ENCODE peak calls at places on chromosomes 4 and X, in six cellular contexts. G is body of pancreas, C is adrenal gland, P is heart right ventricle, X is tibial artery, L is GM23248. D is an unnamed sample. For H3K4me1, the result is how much of the 10 kb centered on the place peaks cover.

GRCh38 chr4:108477527-108478108 is 142.8 kb upstream of the RPL34 start:
- DNase-seq in G (no peak), C (peak), P (no peak), X (no peak), L (no peak), D (no peak)

GRCh38 chrX:154602766-154603437 is 16.2 kb downstream of the CTAG1B start:
- DNase-seq in G (no peak), C (peak), P (no peak), X (no peak), L (no peak), D (no peak)

GRCh38 chr4:28469387-28469786 is 1608.7 kb downstream of the STIM2 start:
- DNase-seq in G (no peak), C (no peak), P (no peak), X (no peak), L (no peak), D (no peak)

GRCh38 chrX:14676431-14676830 is 147.1 kb downstream of the GLRA2 start:
- DNase-seq in G (no peak), C (no peak), P (no peak), X (no peak), L (no peak), D (no peak)

GRCh38 chr4:43316813-43317212 is 424.3 kb downstream of the GRXCR1 start:
- DNase-seq in G (no peak), C (no peak), P (no peak), X (no peak), L (peak), D (no peak)

GRCh38 chrX:22164770-22165388 is 107.8 kb upstream of the CBLL2 start:
- DNase-seq in G (no peak), C (no peak), P (no peak), X (no peak), L (peak), D (no peak)

GRCh38 chrX:21745756-21746155 is 12.2 kb downstream of the SMPX start:
- DNase-seq in G (peak), C (peak), P (peak), X (no peak), L (peak), D (no peak)

GRCh38 chr4:39970559-39971270 is 7.0 kb downstream of the PDS5A start:
- DNase-seq in G (no peak), C (no peak), P (no peak), X (no peak), L (no peak), D (no peak)

GRCh38 chr4:177107288-177107901 is 202.3 kb upstream of the NEIL3 start:
- DNase-seq in G (no peak), C (no peak), P (no peak), X (no peak), L (peak), D (no peak)

GRCh38 chr4:101791189-101791572 is 651 bp downstream of the BANK1 start:
- DNase-seq in G (peak), C (no peak), P (no peak), X (no peak), L (no peak), D (no peak)

GRCh38 chr4:86921608-86922252 is 13.1 kb upstream of the AFF1 start:
- DNase-seq in G (no peak), C (peak), P (no peak), X (no peak), L (peak), D (no peak)

GRCh38 chr4:8639777-8640720 is 47.5 kb downstream of the CPZ start:
- DNase-seq in G (no peak), C (no peak), P (no peak), X (peak), L (no peak), D (no peak)

GRCh38 chrX:68889244-68889643 is 60.4 kb downstream of the EFNB1 start:
- DNase-seq in G (no peak), C (no peak), P (no peak), X (no peak), L (no peak), D (no peak)

GRCh38 chr4:100118213-100118612 is 72.1 kb downstream of the DDIT4L start:
- DNase-seq in G (no peak), C (no peak), P (no peak), X (no peak), L (peak), D (no peak)

GRCh38 chrX:153968754-153969124 is 2.9 kb downstream of the HCFC1 start:
- DNase-seq in G (no peak), C (no peak), P (no peak), X (no peak), L (peak), D (no peak)

GRCh38 chr4:13986533-13986932 is 359.0 kb upstream of the BOD1L1 start:
- DNase-seq in G (no peak), C (no peak), P (no peak), X (no peak), L (no peak), D (no peak)

GRCh38 chrX:118976599-118977340 is 2.4 kb downstream of the LONRF3 start:
- DNase-seq in G (peak), C (peak), P (peak), X (peak), L (peak), D (peak)

GRCh38 chrX:28880136-28880535 is 292.9 kb downstream of the IL1RAPL1 start:
- DNase-seq in G (no peak), C (no peak), P (no peak), X (no peak), L (no peak), D (no peak)

GRCh38 chr4:24662065-24662464 is 77.7 kb upstream of the DHX15 start:
- DNase-seq in G (no peak), C (no peak), P (no peak), X (no peak), L (no peak), D (no peak)

GRCh38 chr4:161252520-161253141 is 911.2 kb downstream of the FSTL5 start:
- DNase-seq in G (peak), C (no peak), P (no peak), X (no peak), L (peak), D (no peak)

GRCh38 chr4:8302331-8302730 is 32.8 kb downstream of the HTRA3 start:
- DNase-seq in G (no peak), C (no peak), P (no peak), X (peak), L (no peak), D (peak)

GRCh38 chrX:20498851-20499635 is 232.3 kb upstream of the RPS6KA3 start:
- DNase-seq in G (no peak), C (no peak), P (no peak), X (no peak), L (no peak), D (no peak)

GRCh38 chr4:72496119-72496518 is 72.9 kb downstream of the ADAMTS3 start:
- DNase-seq in G (no peak), C (no peak), P (no peak), X (no peak), L (peak), D (no peak)

DNA sequence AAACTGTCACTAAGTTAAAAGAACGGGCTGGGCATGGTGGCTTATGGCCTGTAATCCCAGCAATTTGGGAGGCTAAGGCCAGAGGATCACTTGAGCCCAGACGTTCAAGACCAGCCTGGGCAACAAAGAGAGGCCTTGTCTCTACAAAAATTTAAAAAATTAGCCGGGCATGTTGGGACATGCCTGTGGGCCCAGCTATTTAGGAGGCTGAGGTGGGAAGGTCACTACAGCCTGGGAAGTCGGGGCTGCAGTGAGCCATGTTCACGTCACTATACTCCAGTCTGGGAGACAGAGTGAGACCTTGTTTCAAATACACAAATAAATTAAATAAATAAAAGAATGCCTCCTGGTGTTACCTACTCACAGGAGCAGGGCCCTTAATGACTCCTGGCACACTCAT is 69.5 kb downstream of the APBB2 start:
- DNase-seq in G (no peak), C (no peak), P (no peak), X (no peak), L (peak), D (no peak)
- H3K4me1 ChIP-seq in G (under half), C (under half), P (half or more), X (half or more), L (half or more), D (under half)

GRCh38 chrX:45811307-45811706 is 610.6 kb upstream of the DIPK2B start:
- DNase-seq in G (no peak), C (no peak), P (no peak), X (no peak), L (no peak), D (no peak)
- H3K4me1 ChIP-seq in G (under half), C (under half), P (under half), X (under half), L (under half), D (under half)

DNA sequence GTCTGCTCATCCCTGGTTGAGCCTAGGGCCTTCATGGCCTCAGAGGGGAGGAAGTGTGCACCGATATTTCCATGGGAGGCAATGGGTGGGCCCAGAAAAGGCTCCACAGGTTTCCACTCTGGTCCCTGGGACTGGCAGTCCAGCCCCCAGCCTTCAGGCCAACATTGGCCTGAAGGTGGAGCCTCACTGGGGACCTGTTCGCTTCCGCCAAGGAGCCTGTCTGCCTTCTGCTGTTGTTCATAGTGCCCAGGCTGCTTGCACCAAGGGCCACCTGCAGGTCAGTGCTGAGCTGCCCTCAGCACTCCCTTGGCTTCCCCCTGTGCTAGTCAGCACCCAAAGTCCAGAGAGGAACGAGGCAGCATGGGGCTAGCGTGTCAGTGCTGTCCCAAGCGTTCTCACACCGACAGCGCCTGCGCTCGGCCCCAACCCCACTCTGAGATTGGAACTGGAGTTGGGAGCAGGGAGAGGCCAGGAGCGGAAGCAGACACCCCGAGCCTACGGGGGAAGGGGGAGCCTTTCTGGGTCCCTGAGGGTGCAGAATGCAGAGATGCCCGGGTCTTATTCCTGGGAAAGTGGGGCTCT is 720.7 kb downstream of the PCDH18 start:
- DNase-seq in G (no peak), C (no peak), P (no peak), X (no peak), L (no peak), D (no peak)
- H3K4me1 ChIP-seq in G (under half), C (under half), P (under half), X (under half), L (under half), D (under half)

DNA sequence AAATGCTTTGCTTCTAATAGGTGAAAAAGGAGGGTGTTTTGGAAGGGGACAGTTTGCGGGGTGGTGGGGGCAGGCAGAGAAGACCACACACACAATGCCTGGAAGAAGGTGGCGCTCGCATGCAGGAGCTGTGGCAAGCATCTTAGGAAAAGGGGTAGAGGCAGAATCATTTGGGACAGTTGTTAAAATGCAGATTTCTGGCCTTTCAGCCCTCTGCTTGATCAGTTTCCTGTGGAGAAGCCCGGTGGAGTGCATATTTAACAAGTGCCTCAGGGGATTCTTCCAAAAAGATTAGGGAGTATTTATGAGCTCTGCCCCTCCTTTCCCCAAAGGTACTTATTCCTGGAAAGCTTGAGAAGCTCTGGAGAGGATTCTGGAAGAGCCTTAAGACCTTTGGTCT is 4.8 kb downstream of the NOCT start:
- DNase-seq in G (no peak), C (no peak), P (no peak), X (no peak), L (no peak), D (no peak)
- H3K4me1 ChIP-seq in G (under half), C (under half), P (under half), X (under half), L (under half), D (under half)

GRCh38 chr4:48910511-48910910 is 3.9 kb upstream of the OCIAD2 start:
- DNase-seq in G (no peak), C (no peak), P (no peak), X (no peak), L (no peak), D (no peak)

GRCh38 chr4:48909697-48910096 is 3.1 kb upstream of the OCIAD2 start:
- DNase-seq in G (no peak), C (peak), P (no peak), X (peak), L (peak), D (peak)

GRCh38 chr4:48907706-48908477 is 1.3 kb upstream of the OCIAD2 start:
- DNase-seq in G (no peak), C (no peak), P (no peak), X (no peak), L (no peak), D (no peak)

GRCh38 chr4:48906283-48907173 is at the start of gene OCIAD2:
- DNase-seq in G (peak), C (peak), P (peak), X (peak), L (peak), D (peak)

GRCh38 chr4:48908687-48909086 is 2.1 kb upstream of the OCIAD2 start:
- DNase-seq in G (no peak), C (no peak), P (no peak), X (no peak), L (no peak), D (no peak)
- H3K4me1 ChIP-seq in G (under half), C (under half), P (under half), X (under half), L (under half), D (under half)

DNA sequence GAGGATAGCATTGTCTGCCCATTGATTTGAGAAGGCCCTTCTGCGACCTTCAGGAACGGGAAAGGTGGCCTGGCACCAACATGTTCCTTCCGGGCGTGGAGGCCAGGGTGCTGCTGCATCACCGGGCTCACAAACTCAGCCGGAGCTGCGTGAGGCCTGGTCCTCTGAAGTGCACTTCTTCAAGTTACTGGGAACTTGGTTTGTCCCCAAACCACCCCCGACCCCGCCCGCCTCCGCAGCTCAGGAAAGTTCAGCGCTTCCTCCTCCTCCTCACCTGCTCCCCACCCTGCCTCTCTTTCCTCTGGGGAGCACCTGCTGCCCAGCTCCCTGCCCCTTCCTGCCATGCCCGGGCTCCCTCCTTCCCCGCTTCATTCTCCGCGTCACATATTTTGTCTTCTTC is 116.0 kb upstream of the LRPAP1 start:
- DNase-seq in G (no peak), C (no peak), P (no peak), X (no peak), L (no peak), D (no peak)
- H3K4me1 ChIP-seq in G (under half), C (under half), P (under half), X (under half), L (under half), D (under half)

GRCh38 chrX:109857898-109858297 is 124.8 kb upstream of the ACSL4 start:
- DNase-seq in G (no peak), C (no peak), P (no peak), X (no peak), L (peak), D (no peak)
- H3K4me1 ChIP-seq in G (under half), C (under half), P (under half), X (under half), L (under half), D (under half)

GRCh38 chrX:107566603-107567262 is 61.6 kb upstream of the PRPS1 start:
- DNase-seq in G (no peak), C (no peak), P (no peak), X (no peak), L (peak), D (no peak)
- H3K4me1 ChIP-seq in G (under half), C (under half), P (under half), X (under half), L (half or more), D (under half)

GRCh38 chr4:189506080-189506479 is 434.6 kb upstream of the FRG1 start:
- DNase-seq in G (no peak), C (no peak), P (no peak), X (no peak), L (no peak), D (no peak)
- H3K4me1 ChIP-seq in G (under half), C (under half), P (under half), X (under half), L (under half), D (under half)